ENCODE peak calls at places on chromosome 13, in eight cellular contexts. A, R, C, X, K, P, H and T are unnamed samples.

GRCh38 chr13:37168151-37168550 is 62.7 kb upstream of the CSNK1A1L start:
- DNase-seq in H (no peak), A (no peak), C (no peak), K (no peak), X (no peak), P (no peak), R (no peak), T (no peak)

GRCh38 chr13:59744747-59745394 is 418.9 kb downstream of the DIAPH3 start:
- DNase-seq in P (no peak), A (no peak), C (no peak), K (no peak), R (no peak), X (no peak), H (no peak), T (no peak)

GRCh38 chr13:44364019-44364418 is 9.6 kb upstream of the SERP2 start:
- DNase-seq in R (no peak), H (no peak), C (no peak), X (no peak), P (no peak), A (no peak), K (no peak), T (no peak)

GRCh38 chr13:60329221-60329983 is 67.6 kb upstream of the TDRD3 start:
- DNase-seq in K (peak), X (no peak), H (peak), R (peak), P (peak), A (peak), C (peak), T (no peak)

GRCh38 chr13:44388427-44388826 is 14.8 kb downstream of the SERP2 start:
- DNase-seq in A (no peak), P (no peak), C (no peak), R (no peak), K (no peak), H (no peak), X (no peak), T (no peak)

GRCh38 chr13:44487989-44488388 is 88.1 kb downstream of the TSC22D1 start:
- DNase-seq in K (no peak), X (no peak), P (no peak), A (no peak), H (no peak), R (no peak), C (no peak), T (no peak)

GRCh38 chr13:112455476-112456059 is 79.4 kb downstream of the SPACA7 start:
- DNase-seq in H (no peak), X (no peak), P (no peak), R (no peak), C (no peak), K (no peak), A (no peak), T (no peak)

GRCh38 chr13:112350300-112350699 is 25.9 kb upstream of the SPACA7 start:
- DNase-seq in R (no peak), P (no peak), X (no peak), A (no peak), K (no peak), H (no peak), C (no peak), T (no peak)

GRCh38 chr13:75869981-75870380 is 233.9 kb downstream of the LMO7 start:
- DNase-seq in P (no peak), R (no peak), C (peak), H (no peak), X (no peak), K (no peak), A (no peak), T (no peak)

GRCh38 chr13:113547248-113547971 is 37.1 kb upstream of the TFDP1 start:
- DNase-seq in A (no peak), K (peak), R (no peak), C (no peak), H (no peak), P (no peak), X (no peak), T (no peak)

GRCh38 chr13:40145139-40145538 is 489.7 kb downstream of the COG6 start:
- DNase-seq in C (peak), K (no peak), H (no peak), P (no peak), R (no peak), A (no peak), X (no peak), T (no peak)

GRCh38 chr13:76440568-76440967 is 445.6 kb downstream of the KCTD12 start:
- DNase-seq in X (no peak), R (no peak), C (no peak), A (no peak), H (no peak), K (no peak), P (no peak), T (no peak)

GRCh38 chr13:109788372-109789195 is 2.2 kb upstream of the IRS2 start:
- DNase-seq in P (no peak), X (no peak), K (no peak), C (no peak), A (no peak), H (no peak), R (no peak), T (no peak)

GRCh38 chr13:43728411-43728810 is 58.4 kb downstream of the ENOX1 start:
- DNase-seq in C (no peak), H (no peak), A (no peak), P (no peak), K (peak), R (no peak), X (no peak), T (no peak)

GRCh38 chr13:24745861-24746617 is 17.9 kb upstream of the RNF17 start:
- DNase-seq in K (no peak), X (no peak), C (no peak), P (no peak), A (peak), R (no peak), H (no peak), T (no peak)

GRCh38 chr13:63501702-63502101 is 2086.1 kb upstream of the PCDH20 start:
- DNase-seq in K (no peak), H (no peak), C (no peak), A (no peak), P (no peak), R (no peak), X (no peak), T (no peak)

GRCh38 chr13:102830646-102831045 is 15.2 kb upstream of the ERCC5 start:
- DNase-seq in C (no peak), K (no peak), X (no peak), A (no peak), P (no peak), H (no peak), R (no peak), T (no peak)

GRCh38 chr13:38223093-38223492 is 126.6 kb upstream of the UFM1 start:
- DNase-seq in A (no peak), X (no peak), H (no peak), P (no peak), K (peak), C (no peak), R (no peak), T (no peak)

GRCh38 chr13:70171151-70171550 is 62.9 kb upstream of the KLHL1 start:
- DNase-seq in K (no peak), X (no peak), H (peak), P (no peak), C (no peak), A (peak), R (no peak), T (no peak)

GRCh38 chr13:112457485-112457884 is 81.3 kb downstream of the SPACA7 start:
- DNase-seq in K (no peak), A (no peak), R (no peak), P (no peak), C (no peak), X (no peak), H (no peak), T (peak)

GRCh38 chr13:99722419-99722818 is 221.1 kb downstream of the TM9SF2 start:
- DNase-seq in H (no peak), X (no peak), C (no peak), R (no peak), A (no peak), K (no peak), P (no peak), T (no peak)

GRCh38 chr13:101307181-101307701 is 109.1 kb downstream of the NALCN start:
- DNase-seq in H (no peak), R (no peak), C (no peak), P (no peak), K (peak), A (no peak), X (peak), T (no peak)

GRCh38 chr13:20159646-20160345 is 1.1 kb downstream of the GJA3 start:
- DNase-seq in H (no peak), X (no peak), A (no peak), P (no peak), R (no peak), K (peak), C (no peak), T (no peak)

GRCh38 chr13:31947105-31947504 is 84.5 kb upstream of the FRY start:
- DNase-seq in A (no peak), P (no peak), K (peak), X (no peak), H (no peak), C (no peak), R (no peak), T (no peak)

GRCh38 chr13:51576754-51577153 is 7.5 kb upstream of the WDFY2 start:
- DNase-seq in A (peak), C (no peak), R (no peak), H (no peak), P (no peak), K (no peak), X (no peak), T (no peak)

GRCh38 chr13:98033277-98034247 is 80.1 kb downstream of the IPO5 start:
- DNase-seq in X (peak), P (peak), H (no peak), R (no peak), K (peak), A (peak), C (no peak), T (no peak)

GRCh38 chr13:104256701-104257100 is 1190.5 kb upstream of the SLC10A2 start:
- DNase-seq in X (no peak), K (no peak), H (no peak), C (no peak), R (no peak), P (no peak), A (no peak), T (no peak)

GRCh38 chr13:98796191-98796590 is 43.7 kb upstream of the SLC15A1 start:
- DNase-seq in A (no peak), P (no peak), R (no peak), C (no peak), H (no peak), K (no peak), X (no peak), T (no peak)

GRCh38 chr13:40235160-40235796 is 431.2 kb downstream of the FOXO1 start:
- DNase-seq in P (no peak), C (no peak), K (peak), H (no peak), R (no peak), X (no peak), A (no peak), T (no peak)

GRCh38 chr13:30107536-30108136 is 199.7 kb downstream of the KATNAL1 start:
- DNase-seq in H (no peak), R (no peak), C (no peak), A (peak), K (peak), X (no peak), P (no peak), T (no peak)

GRCh38 chr13:29730253-29730652 is 120.2 kb downstream of the UBL3 start:
- DNase-seq in H (no peak), X (no peak), A (no peak), R (no peak), K (no peak), P (no peak), C (no peak), T (no peak)

GRCh38 chr13:78719367-78719766 is 60.4 kb upstream of the OBI1 start:
- DNase-seq in P (no peak), K (no peak), C (no peak), A (no peak), X (no peak), H (no peak), R (no peak), T (no peak)

GRCh38 chr13:27036236-27036981 is 135.2 kb downstream of the USP12 start:
- DNase-seq in X (no peak), A (peak), K (peak), P (no peak), C (no peak), R (no peak), H (no peak), T (no peak)

GRCh38 chr13:80814541-80814940 is 473.6 kb upstream of the SPRY2 start:
- DNase-seq in K (no peak), X (peak), H (no peak), A (no peak), R (no peak), C (no peak), P (no peak), T (no peak)

GRCh38 chr13:76723551-76724232 is 162.5 kb downstream of the KCTD12 start:
- DNase-seq in X (peak), R (peak), H (no peak), P (no peak), A (peak), K (peak), C (peak), T (peak)